ENCODE peak calls at places on chromosome 5, in seven cellular contexts. One of them, this sample, is unnamed.

GRCh38 chr5:97062046-97062445 is 80.4 kb downstream of the LIX1 start:
- DNase-seq in stomach: no peak
- DNase-seq in upper lobe of right lung: no peak
- DNase-seq in neural progenitor cell: peak; percentile 14
- DNase-seq in mammary epithelial cell: no peak
- DNase-seq in pancreas: no peak
- DNase-seq in right atrium auricular region: no peak
- DNase-seq in this sample: no peak

GRCh38 chr5:132211787-132212186 is 15.9 kb downstream of the P4HA2 start:
- DNase-seq in pancreas: no peak
- DNase-seq in stomach: no peak
- DNase-seq in right atrium auricular region: no peak
- DNase-seq in neural progenitor cell: no peak
- DNase-seq in upper lobe of right lung: no peak
- DNase-seq in mammary epithelial cell: no peak
- DNase-seq in this sample: no peak

GRCh38 chr5:89703799-89704198 is 705.8 kb downstream of the CETN3 start:
- DNase-seq in stomach: no peak
- DNase-seq in neural progenitor cell: peak; percentile 88
- DNase-seq in mammary epithelial cell: no peak
- DNase-seq in pancreas: no peak
- DNase-seq in right atrium auricular region: no peak
- DNase-seq in upper lobe of right lung: no peak
- DNase-seq in this sample: no peak

GRCh38 chr5:24547127-24547526 is 97.7 kb downstream of the CDH10 start:
- DNase-seq in right atrium auricular region: no peak
- DNase-seq in mammary epithelial cell: no peak
- DNase-seq in neural progenitor cell: no peak
- DNase-seq in upper lobe of right lung: no peak
- DNase-seq in stomach: no peak
- DNase-seq in pancreas: no peak
- DNase-seq in this sample: no peak

GRCh38 chr5:123696948-123697347 is 185.0 kb downstream of the CSNK1G3 start:
- DNase-seq in stomach: no peak
- DNase-seq in upper lobe of right lung: no peak
- DNase-seq in neural progenitor cell: no peak
- DNase-seq in right atrium auricular region: peak; percentile 65
- DNase-seq in pancreas: no peak
- DNase-seq in mammary epithelial cell: peak; percentile 21
- DNase-seq in this sample: peak; percentile 69

GRCh38 chr5:1788828-1789227 is 10.8 kb downstream of the MRPL36 start:
- DNase-seq in neural progenitor cell: peak; percentile 25
- DNase-seq in right atrium auricular region: no peak
- DNase-seq in stomach: no peak
- DNase-seq in pancreas: peak; percentile 23
- DNase-seq in mammary epithelial cell: no peak
- DNase-seq in upper lobe of right lung: no peak
- DNase-seq in this sample: no peak

GRCh38 chr5:108382784-108383358 is 973 bp upstream of the FBXL17 start:
- DNase-seq in pancreas: no peak
- DNase-seq in neural progenitor cell: peak; percentile 2
- DNase-seq in mammary epithelial cell: peak; percentile 41
- DNase-seq in stomach: no peak
- DNase-seq in upper lobe of right lung: no peak
- DNase-seq in right atrium auricular region: no peak
- DNase-seq in this sample: no peak

GRCh38 chr5:33233013-33233463 is 207.7 kb upstream of the TARS1 start:
- DNase-seq in pancreas: no peak
- DNase-seq in neural progenitor cell: no peak
- DNase-seq in right atrium auricular region: no peak
- DNase-seq in upper lobe of right lung: no peak
- DNase-seq in mammary epithelial cell: no peak
- DNase-seq in stomach: no peak
- DNase-seq in this sample: no peak

GRCh38 chr5:135989686-135990085 is 34.9 kb upstream of the LECT2 start:
- DNase-seq in mammary epithelial cell: no peak
- DNase-seq in pancreas: no peak
- DNase-seq in right atrium auricular region: no peak
- DNase-seq in stomach: no peak
- DNase-seq in neural progenitor cell: no peak
- DNase-seq in upper lobe of right lung: no peak
- DNase-seq in this sample: no peak

GRCh38 chr5:169910393-169910792 is 69.9 kb downstream of the INSYN2B start:
- DNase-seq in stomach: no peak
- DNase-seq in upper lobe of right lung: no peak
- DNase-seq in pancreas: no peak
- DNase-seq in right atrium auricular region: no peak
- DNase-seq in mammary epithelial cell: no peak
- DNase-seq in neural progenitor cell: no peak
- DNase-seq in this sample: no peak

GRCh38 chr5:57778528-57779175 is 296.0 kb upstream of the ACTBL2 start:
- DNase-seq in upper lobe of right lung: no peak
- DNase-seq in pancreas: no peak
- DNase-seq in neural progenitor cell: peak; percentile 15
- DNase-seq in mammary epithelial cell: no peak
- DNase-seq in right atrium auricular region: no peak
- DNase-seq in stomach: no peak
- DNase-seq in this sample: no peak

GRCh38 chr5:154465169-154465568 is 12.9 kb downstream of the HAND1 start:
- DNase-seq in stomach: no peak
- DNase-seq in mammary epithelial cell: peak; percentile 70
- DNase-seq in pancreas: no peak
- DNase-seq in right atrium auricular region: no peak
- DNase-seq in upper lobe of right lung: no peak
- DNase-seq in neural progenitor cell: no peak
- DNase-seq in this sample: no peak

GRCh38 chr5:173329370-173330150 is 1.3 kb upstream of the STC2 start:
- DNase-seq in pancreas: peak; percentile 79
- DNase-seq in stomach: no peak
- DNase-seq in neural progenitor cell: peak; percentile 67
- DNase-seq in mammary epithelial cell: no peak
- DNase-seq in right atrium auricular region: no peak
- DNase-seq in upper lobe of right lung: no peak
- DNase-seq in this sample: no peak

GRCh38 chr5:99122976-99123375 is 194.2 kb upstream of the CHD1 start:
- DNase-seq in upper lobe of right lung: no peak
- DNase-seq in pancreas: no peak
- DNase-seq in neural progenitor cell: no peak
- DNase-seq in mammary epithelial cell: peak; percentile 9
- DNase-seq in right atrium auricular region: no peak
- DNase-seq in stomach: no peak
- DNase-seq in this sample: no peak
- TF ChIP-seq CTCF in upper lobe of right lung: no peak
- TF ChIP-seq CTCF in pancreas: no peak
- TF ChIP-seq CTCF in neural progenitor cell: no peak
- TF ChIP-seq CTCF in mammary epithelial cell: no peak
- TF ChIP-seq CTCF in right atrium auricular region: no peak
- TF ChIP-seq CTCF in stomach: no peak
- TF ChIP-seq CTCF in this sample: no peak

GRCh38 chr5:179618923-179619554 is 4.4 kb downstream of the HNRNPH1 start:
- DNase-seq in pancreas: peak; percentile 6
- DNase-seq in neural progenitor cell: no peak
- DNase-seq in right atrium auricular region: no peak
- DNase-seq in upper lobe of right lung: no peak
- DNase-seq in stomach: no peak
- DNase-seq in mammary epithelial cell: no peak
- DNase-seq in this sample: peak; percentile 17
- H3K27ac ChIP-seq in pancreas: no peak overlapping the region
- H3K27ac ChIP-seq in neural progenitor cell: no peak overlapping the region
- H3K27ac ChIP-seq in right atrium auricular region: no peak overlapping the region
- H3K27ac ChIP-seq in upper lobe of right lung: peak overlapping the region; percentile 8
- H3K27ac ChIP-seq in stomach: no peak overlapping the region
- H3K27ac ChIP-seq in mammary epithelial cell: no peak overlapping the region
- H3K27ac ChIP-seq in this sample: no peak overlapping the region

DNA sequence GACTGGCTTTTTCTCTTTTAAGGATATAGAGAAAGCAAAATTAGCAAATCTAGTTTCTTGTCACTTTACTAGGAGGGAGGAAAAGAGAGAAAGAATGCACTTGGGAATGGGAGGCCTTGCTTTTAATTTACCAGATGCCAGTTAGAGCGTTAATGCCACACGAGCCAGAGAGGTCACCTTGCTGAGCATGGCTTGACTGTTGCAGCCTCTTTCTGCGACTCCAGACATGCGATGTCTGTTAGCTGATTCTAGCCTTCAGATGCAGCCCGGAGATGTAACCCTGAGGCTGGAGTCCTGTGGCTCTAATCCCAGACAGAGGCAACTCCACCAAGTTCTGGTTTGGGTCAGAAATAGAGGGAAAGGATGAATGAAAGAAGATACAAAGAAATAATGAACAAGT is 152.5 kb downstream of the TRIO start:
- DNase-seq in neural progenitor cell: no peak
- DNase-seq in pancreas: no peak
- DNase-seq in mammary epithelial cell: no peak
- DNase-seq in stomach: no peak
- DNase-seq in upper lobe of right lung: no peak
- DNase-seq in right atrium auricular region: no peak
- DNase-seq in this sample: no peak
- H3K4me1 ChIP-seq in neural progenitor cell: peaks cover 33% of the 10 kb centered on the region
- H3K4me1 ChIP-seq in pancreas: no peaks in the 10 kb centered on the region
- H3K4me1 ChIP-seq in mammary epithelial cell: peaks cover 16% of the 10 kb centered on the region
- H3K4me1 ChIP-seq in stomach: peaks cover 30% of the 10 kb centered on the region
- H3K4me1 ChIP-seq in upper lobe of right lung: no peaks in the 10 kb centered on the region
- H3K4me1 ChIP-seq in right atrium auricular region: no peaks in the 10 kb centered on the region
- H3K4me1 ChIP-seq in this sample: peaks cover 17% of the 10 kb centered on the region

GRCh38 chr5:125835293-125836172 is 587.7 kb upstream of the GRAMD2B start:
- DNase-seq in stomach: peak; percentile 48
- DNase-seq in mammary epithelial cell: no peak
- DNase-seq in upper lobe of right lung: peak; percentile 63
- DNase-seq in pancreas: peak; percentile 57
- DNase-seq in right atrium auricular region: no peak
- DNase-seq in neural progenitor cell: peak; percentile 67
- DNase-seq in this sample: no peak
- TF ChIP-seq CTCF in stomach: no peak
- TF ChIP-seq CTCF in mammary epithelial cell: peak; percentile 63
- TF ChIP-seq CTCF in upper lobe of right lung: peak; percentile 69
- TF ChIP-seq CTCF in pancreas: peak; percentile 54
- TF ChIP-seq CTCF in right atrium auricular region: peak; percentile 75
- TF ChIP-seq CTCF in neural progenitor cell: peak; percentile 75
- TF ChIP-seq CTCF in this sample: peak; percentile 59

DNA sequence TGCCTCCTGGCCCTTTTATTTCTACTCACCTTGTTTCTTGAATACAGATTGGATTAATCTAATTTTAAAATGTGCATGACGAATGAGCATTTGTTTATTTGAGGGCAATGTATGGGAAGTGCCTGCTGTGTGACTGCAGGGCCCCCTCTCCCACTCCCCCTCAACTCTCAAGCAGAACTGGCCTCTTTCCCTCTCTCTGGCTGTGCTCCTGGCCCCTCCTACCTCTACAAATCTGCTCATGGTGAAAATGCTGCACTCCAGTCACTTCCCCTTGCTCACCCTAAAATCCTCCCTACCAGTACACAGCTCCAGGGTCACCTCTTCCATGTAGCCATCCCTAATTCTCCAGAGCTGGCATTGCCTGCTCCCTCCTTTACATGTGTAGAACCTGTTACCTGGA is 17.2 kb upstream of the NDST1 start:
- DNase-seq in mammary epithelial cell: no peak
- DNase-seq in upper lobe of right lung: no peak
- DNase-seq in neural progenitor cell: no peak
- DNase-seq in stomach: no peak
- DNase-seq in pancreas: no peak
- DNase-seq in right atrium auricular region: no peak
- DNase-seq in this sample: no peak
- H3K27ac ChIP-seq in mammary epithelial cell: no peak overlapping the region
- H3K27ac ChIP-seq in upper lobe of right lung: peak overlapping the region; percentile 91
- H3K27ac ChIP-seq in neural progenitor cell: no peak overlapping the region
- H3K27ac ChIP-seq in stomach: peak overlapping the region; percentile 95
- H3K27ac ChIP-seq in pancreas: no peak overlapping the region
- H3K27ac ChIP-seq in right atrium auricular region: peak overlapping the region; percentile 97
- H3K27ac ChIP-seq in this sample: peak overlapping the region; percentile 92

GRCh38 chr5:143400541-143401252 is 2.8 kb downstream of the NR3C1 start:
- DNase-seq in pancreas: no peak
- DNase-seq in stomach: no peak
- DNase-seq in upper lobe of right lung: no peak
- DNase-seq in mammary epithelial cell: peak; percentile 77
- DNase-seq in right atrium auricular region: no peak
- DNase-seq in neural progenitor cell: peak; percentile 24
- DNase-seq in this sample: no peak
- H3K4me1 ChIP-seq in pancreas: peaks cover 35% of the 10 kb centered on the region
- H3K4me1 ChIP-seq in stomach: peaks cover 60% of the 10 kb centered on the region
- H3K4me1 ChIP-seq in upper lobe of right lung: peaks cover 43% of the 10 kb centered on the region
- H3K4me1 ChIP-seq in mammary epithelial cell: peaks cover 11% of the 10 kb centered on the region
- H3K4me1 ChIP-seq in right atrium auricular region: no peaks in the 10 kb centered on the region
- H3K4me1 ChIP-seq in neural progenitor cell: peaks cover 34% of the 10 kb centered on the region
- H3K4me1 ChIP-seq in this sample: no peaks in the 10 kb centered on the region

DNA sequence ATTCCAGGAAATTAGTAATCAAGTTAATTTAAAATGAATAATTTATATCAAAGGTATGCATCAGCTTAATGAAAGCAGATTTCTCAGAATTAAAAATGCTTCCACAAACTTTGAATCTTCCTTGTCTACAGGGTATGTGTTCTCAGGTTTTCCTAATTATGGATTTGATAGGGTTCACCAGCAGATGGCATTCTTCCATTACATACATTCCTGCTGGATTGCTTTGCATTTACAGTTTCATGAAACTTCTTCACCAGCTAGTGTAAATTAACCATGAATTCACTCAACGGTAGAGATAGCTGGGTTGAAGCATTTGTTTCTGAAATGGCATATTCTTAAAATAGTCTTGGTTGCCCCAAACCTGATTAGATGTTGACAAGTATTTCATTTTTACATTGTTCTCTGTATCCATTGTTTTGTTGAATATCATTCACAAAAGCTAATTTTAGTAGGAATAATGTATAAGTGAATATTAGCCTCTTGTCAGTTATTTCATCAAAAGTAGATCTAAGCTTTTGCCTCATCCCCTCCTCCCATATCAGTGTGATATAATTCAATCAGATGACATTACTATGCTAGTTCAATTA is 68.7 kb upstream of the WDR41 start:
- DNase-seq in pancreas: no peak
- DNase-seq in stomach: no peak
- DNase-seq in upper lobe of right lung: no peak
- DNase-seq in right atrium auricular region: no peak
- DNase-seq in mammary epithelial cell: peak; percentile 34
- DNase-seq in neural progenitor cell: peak; percentile 54
- DNase-seq in this sample: no peak
- TF ChIP-seq CTCF in pancreas: peak; percentile 34
- TF ChIP-seq CTCF in stomach: no peak
- TF ChIP-seq CTCF in upper lobe of right lung: peak; percentile 50
- TF ChIP-seq CTCF in right atrium auricular region: no peak
- TF ChIP-seq CTCF in mammary epithelial cell: peak; percentile 48
- TF ChIP-seq CTCF in neural progenitor cell: peak; percentile 81
- TF ChIP-seq CTCF in this sample: peak; percentile 13

DNA sequence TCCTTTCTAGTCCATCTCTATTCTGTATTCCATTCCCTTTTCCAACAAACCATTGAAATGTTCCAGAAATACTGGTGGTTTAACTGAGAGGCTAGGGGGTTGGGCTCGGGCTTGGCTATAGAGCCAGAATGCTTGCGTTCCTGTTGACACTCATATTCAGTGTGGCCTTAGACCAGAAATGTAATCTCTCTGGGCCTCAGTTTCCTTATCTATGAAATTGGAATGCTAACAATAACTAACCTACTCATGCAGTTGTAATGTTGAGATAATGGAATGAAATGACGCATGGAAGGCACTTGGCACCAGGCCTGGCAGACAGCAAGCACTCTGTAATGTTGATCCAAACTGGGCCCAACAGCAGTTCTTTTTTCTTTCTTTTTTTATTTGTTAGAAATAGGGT is 26.8 kb downstream of the JADE2 start:
- DNase-seq in neural progenitor cell: no peak
- DNase-seq in upper lobe of right lung: no peak
- DNase-seq in stomach: peak; percentile 93
- DNase-seq in pancreas: peak; percentile 73
- DNase-seq in right atrium auricular region: peak; percentile 97
- DNase-seq in mammary epithelial cell: peak; percentile 55
- DNase-seq in this sample: peak; percentile 93
- H3K27ac ChIP-seq in neural progenitor cell: no peak overlapping the region
- H3K27ac ChIP-seq in upper lobe of right lung: peak overlapping the region; percentile 24
- H3K27ac ChIP-seq in stomach: peak overlapping the region; percentile 77
- H3K27ac ChIP-seq in pancreas: peak overlapping the region; percentile 72
- H3K27ac ChIP-seq in right atrium auricular region: peak overlapping the region; percentile 97
- H3K27ac ChIP-seq in mammary epithelial cell: no peak overlapping the region
- H3K27ac ChIP-seq in this sample: peak overlapping the region; percentile 83

This sample was measured in tibial artery.